ENCODE peak calls at places on chromosomes 7 and 10, in eight cellular contexts. H is LoVo; C is stimulated activated CD8-positive, alpha-beta memory T cell treated with anti-CD3 and anti-CD28 coated beads, Interleukin-15, amount 100 ng/mL, for 1 hour; S is HT1080; O is activated T-helper 1 cell treated with Interleukin-2 at 50 U/mL for 16 hours; J is tibial artery; B is GF-D8; K is pancreas. Z is an unnamed sample.

GRCh38 chr7:50479743-50480517 is 29.8 kb upstream of the FIGNL1 start:
- DNase-seq in B (no peak), H (no peak), J (no peak), K (no peak), S (no peak), O (no peak), C (no peak), Z (no peak)

GRCh38 chr7:55348502-55348901 is 16.6 kb upstream of the LANCL2 start:
- DNase-seq in B (no peak), H (peak; percentile 58), K (no peak), O (no peak), J (no peak), C (no peak), S (peak; percentile 70), Z (peak; percentile 62)

GRCh38 chr10:75400769-75401568 is 595 bp downstream of the ZNF503 start:
- DNase-seq in H (no peak), B (no peak), J (peak; percentile 84), O (no peak), C (no peak), S (peak; percentile 11), K (peak; percentile 55), Z (peak; percentile 65)

GRCh38 chr7:131004371-131004770 is 270.4 kb upstream of the KLF14 start:
- DNase-seq in J (no peak), K (no peak), B (peak; percentile 54), S (no peak), C (no peak), O (no peak), H (no peak), Z (no peak)

GRCh38 chr10:121080324-121080807 is 229.2 kb downstream of the WDR11 start:
- DNase-seq in H (no peak), J (no peak), O (no peak), S (no peak), K (no peak), B (no peak), C (no peak), Z (no peak)

GRCh38 chr10:17782921-17783665 is 26.1 kb upstream of the MRC1 start:
- DNase-seq in H (no peak), S (no peak), B (no peak), J (no peak), O (no peak), C (no peak), K (no peak), Z (peak; percentile 56)

GRCh38 chr7:20270867-20271266 is 53.7 kb upstream of the MACC1 start:
- DNase-seq in C (no peak), J (no peak), H (no peak), B (no peak), K (no peak), S (no peak), O (no peak), Z (no peak)

GRCh38 chr7:106717997-106718871 is 57.3 kb upstream of the CCDC71L start:
- DNase-seq in B (peak; percentile 32), J (no peak), O (peak; percentile 21), S (peak; percentile 93), H (peak; percentile 68), C (peak; percentile 56), K (peak; percentile 37), Z (peak; percentile 97)

GRCh38 chr7:156778201-156778600 is 114.8 kb downstream of the LMBR1 start:
- DNase-seq in K (no peak), S (no peak), O (no peak), C (no peak), B (no peak), H (no peak), J (no peak), Z (no peak)

Z was measured in Daoy.